ENCODE peak calls at places on chromosomes 3 and 15, in five cellular contexts. Q is NT2/D1, Y is GM12878, K is HepG2, R is H1. X is an unnamed sample.

GRCh38 chr3:197555281-197556261 is at the start of gene BDH1:
- DNase-seq in Q (no peak), Y (no peak), K (no peak), R (peak; percentile 86), X (peak; percentile 11)

GRCh38 chr3:124168271-124168670 is 176.3 kb upstream of the ROPN1 start:
- DNase-seq in Q (no peak), Y (no peak), K (no peak), R (no peak), X (no peak)

GRCh38 chr3:43181202-43181910 is 75.5 kb upstream of the POMGNT2 start:
- DNase-seq in Q (no peak), Y (peak; percentile 37), K (no peak), R (no peak), X (no peak)

GRCh38 chr3:5122741-5123706 is 932 bp downstream of the ARL8B start:
- DNase-seq in Q (peak; percentile 28), Y (no peak), K (peak; percentile 54), R (peak; percentile 67), X (peak; percentile 52)

GRCh38 chr15:90151989-90152645 is 49.0 kb upstream of the SEMA4B start:
- DNase-seq in Q (peak; percentile 86), Y (no peak), K (no peak), R (peak; percentile 82), X (no peak)

GRCh38 chr15:86877171-86877631 is 797.5 kb downstream of the AGBL1 start:
- DNase-seq in Q (no peak), Y (no peak), K (no peak), R (no peak), X (no peak)

GRCh38 chr3:48516571-48516970 is 12.6 kb upstream of the SHISA5 start:
- DNase-seq in Q (no peak), Y (no peak), K (no peak), R (peak; percentile 40), X (no peak)

GRCh38 chr3:123668906-123669305 is 84.1 kb upstream of the HACD2 start:
- DNase-seq in Q (no peak), Y (no peak), K (no peak), R (no peak), X (no peak)

DNA sequence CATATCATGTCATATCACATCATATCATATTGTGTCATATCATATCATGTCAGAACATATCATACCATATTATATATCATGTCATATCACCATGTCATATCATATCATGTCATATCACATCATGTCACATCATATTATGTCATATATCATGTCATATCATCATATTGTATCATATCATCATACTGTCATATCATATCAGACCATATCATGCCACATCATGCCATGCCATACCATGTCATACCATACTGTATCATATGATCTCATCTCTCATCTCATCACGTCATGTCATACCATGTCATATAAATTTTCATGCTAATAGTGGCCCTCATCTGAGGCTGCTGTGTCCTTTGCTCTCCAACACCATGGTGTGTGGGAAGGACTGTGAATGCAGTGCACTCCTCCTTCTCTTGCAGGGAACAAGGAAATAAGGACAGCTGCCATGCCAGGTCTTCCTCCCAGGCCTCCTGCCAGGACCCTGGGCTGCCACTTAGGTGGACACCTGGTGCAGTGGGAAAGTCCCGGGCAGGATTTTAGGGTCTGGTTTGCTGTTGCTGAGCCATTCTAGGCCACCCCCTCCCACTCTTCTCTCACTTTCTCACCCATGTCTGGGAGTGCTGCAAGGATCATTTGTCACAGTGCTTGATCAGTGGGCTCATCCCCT is 72.4 kb upstream of the TRPM1 start:
- DNase-seq in Q (no peak), Y (no peak), K (no peak), R (no peak), X (no peak)
- TF ChIP-seq SUZ12 in Q (no peak), Y (no peak), K (no peak), R (no peak), X (no peak)

GRCh38 chr3:24145481-24145880 is 200.4 kb downstream of the NR1D2 start:
- DNase-seq in Q (no peak), Y (no peak), K (no peak), R (no peak), X (no peak)
- TF ChIP-seq SUZ12 in Q (no peak), Y (no peak), K (no peak), R (no peak), X (no peak)

DNA sequence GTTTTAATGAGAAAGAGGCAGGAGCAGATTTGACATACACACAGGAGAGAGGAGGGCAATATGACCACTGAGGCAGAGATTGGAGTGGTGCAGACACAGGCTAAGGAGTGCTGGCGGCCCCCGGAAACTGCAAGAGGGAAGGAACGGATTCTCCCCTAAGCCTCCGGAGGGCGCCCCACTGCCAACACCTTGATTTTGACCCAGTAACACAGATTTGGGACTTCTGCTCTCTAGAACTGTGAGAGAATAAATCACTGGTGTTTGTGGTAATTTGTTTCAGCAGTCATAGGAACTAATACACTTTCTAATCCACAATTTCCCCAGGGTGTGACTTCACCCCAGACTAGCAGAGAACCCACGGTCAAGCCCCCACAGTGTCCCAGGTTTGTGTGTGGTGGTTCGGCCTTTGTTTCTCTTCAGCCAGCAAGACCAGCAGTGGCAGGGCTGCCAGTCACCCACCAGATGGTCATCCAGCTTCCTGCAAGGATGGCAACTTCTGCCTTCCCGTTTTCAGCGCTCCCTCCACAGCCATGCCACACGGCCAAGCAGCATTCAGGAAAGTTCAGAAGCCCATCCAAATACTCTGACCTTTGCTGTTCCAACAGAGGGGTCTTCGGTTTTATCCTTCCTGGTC is 23.6 kb upstream of the TSPAN3 start:
- DNase-seq in Q (no peak), Y (no peak), K (no peak), R (peak; percentile 74), X (peak; percentile 50)
- TF ChIP-seq SUZ12 in Q (no peak), Y (no peak), K (no peak), R (no peak), X (no peak)

GRCh38 chr15:78207110-78207458 is 27.3 kb downstream of the ACSBG1 start:
- DNase-seq in Q (no peak), Y (no peak), K (no peak), R (no peak), X (no peak)
- TF ChIP-seq SUZ12 in Q (no peak), Y (no peak), K (no peak), R (no peak), X (no peak)

GRCh38 chr15:70852501-70853269 is 1.3 kb downstream of the LARP6 start:
- DNase-seq in Q (no peak), Y (no peak), K (no peak), R (no peak), X (no peak)

GRCh38 chr15:70853270-70853854 is 595 bp downstream of the LARP6 start:
- DNase-seq in Q (peak; percentile 36), Y (no peak), K (no peak), R (peak; percentile 76), X (peak; percentile 50)

GRCh38 chr15:70854669-70854976 is 666 bp upstream of the LARP6 start:
- DNase-seq in Q (no peak), Y (no peak), K (no peak), R (no peak), X (no peak)

GRCh38 chr15:70855764-70856163 is 1.8 kb upstream of the LARP6 start:
- DNase-seq in Q (no peak), Y (peak; percentile 39), K (no peak), R (no peak), X (no peak)

DNA sequence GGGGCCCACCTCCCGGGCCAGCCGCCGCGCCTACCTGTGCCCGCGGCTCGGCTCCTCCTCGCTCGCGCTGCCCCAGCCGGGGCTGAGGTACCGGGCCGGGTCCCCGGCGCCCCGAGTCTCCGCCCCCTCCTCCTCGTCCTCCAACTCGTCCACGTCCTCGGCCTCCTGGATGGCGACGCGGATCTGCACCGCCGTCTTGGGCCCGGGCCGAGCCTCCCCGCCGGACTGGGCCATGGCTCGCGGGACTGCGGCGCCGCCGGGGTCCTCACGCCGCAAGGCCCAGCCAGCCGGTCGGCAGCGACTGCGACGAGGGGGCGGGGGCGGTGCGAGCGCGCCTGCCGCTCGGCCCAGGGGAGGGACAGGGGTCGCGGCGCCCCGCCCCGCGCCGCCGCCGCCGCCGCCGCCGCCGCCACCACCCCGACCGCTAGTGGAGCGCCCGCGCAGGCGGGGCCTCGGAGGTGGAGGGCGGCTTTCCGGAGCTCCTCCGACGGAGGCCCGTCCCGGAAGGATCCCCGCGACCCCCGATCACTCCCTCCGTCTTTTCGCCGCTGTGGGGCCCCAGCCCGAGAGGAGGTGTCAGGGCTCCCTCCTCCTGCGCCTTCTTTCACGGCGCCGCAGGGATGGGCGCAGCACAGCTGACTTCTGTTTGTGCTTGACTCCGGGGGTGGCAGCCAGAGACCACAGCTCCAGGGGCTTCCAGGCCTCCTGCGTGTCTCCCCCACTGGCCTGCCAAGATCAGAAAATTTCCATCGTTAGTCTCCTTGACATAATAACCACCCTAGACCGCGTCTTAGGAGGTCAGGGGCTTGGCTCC is at the start of gene LARP6:
- DNase-seq in Q (peak; percentile 23), Y (no peak), K (no peak), R (peak; percentile 85), X (peak; percentile 76)
- TF ChIP-seq SUZ12 in Q (no peak), Y (peak; percentile 57), K (no peak), R (no peak), X (no peak)

GRCh38 chr3:129230311-129231019 is 18.9 kb upstream of the COPG1 start:
- DNase-seq in Q (no peak), Y (no peak), K (peak; percentile 68), R (no peak), X (no peak)
- TF ChIP-seq SUZ12 in Q (no peak), Y (no peak), K (no peak), R (no peak), X (no peak)

GRCh38 chr15:35427091-35427490 is 118.9 kb downstream of the DPH6 start:
- DNase-seq in Q (no peak), Y (no peak), K (no peak), R (no peak), X (no peak)
- TF ChIP-seq SUZ12 in Q (no peak), Y (no peak), K (no peak), R (no peak), X (no peak)